ENCODE peak calls at places on chromosomes 12 and 14, in seven cellular contexts. D, P, T, K, Z, N and W are unnamed samples.

GRCh38 chr12:12725956-12726542 is 8.9 kb downstream of the CDKN1B start:
- DNase-seq in D (no peak), P (no peak), T (no peak), K (no peak), Z (no peak), N (no peak), W (no peak)

GRCh38 chr12:111361073-111361716 is 7.7 kb downstream of the PHETA1 start:
- DNase-seq in D (no peak), P (no peak), T (no peak), K (no peak), Z (no peak), N (no peak), W (no peak)

GRCh38 chr14:85416771-85417170 is 113.2 kb upstream of the FLRT2 start:
- DNase-seq in D (no peak), P (no peak), T (no peak), K (no peak), Z (no peak), N (no peak), W (no peak)

GRCh38 chr14:36383674-36384421 is 63.4 kb upstream of the MBIP start:
- DNase-seq in D (no peak), P (peak; percentile 17), T (no peak), K (no peak), Z (no peak), N (no peak), W (peak; percentile 59)

GRCh38 chr12:46915082-46915481 is 89.3 kb upstream of the SLC38A4 start:
- DNase-seq in D (no peak), P (no peak), T (no peak), K (no peak), Z (no peak), N (no peak), W (no peak)

GRCh38 chr14:72892103-72892878 is 1.6 kb downstream of the DPF3 start:
- DNase-seq in D (no peak), P (no peak), T (peak; percentile 46), K (peak; percentile 7), Z (no peak), N (no peak), W (no peak)

GRCh38 chr12:75553865-75554555 is 42.6 kb upstream of the KRR1 start:
- DNase-seq in D (no peak), P (no peak), T (no peak), K (no peak), Z (no peak), N (no peak), W (no peak)

GRCh38 chr14:84085493-84085892 is 1444.5 kb upstream of the FLRT2 start:
- DNase-seq in D (no peak), P (no peak), T (no peak), K (no peak), Z (no peak), N (no peak), W (no peak)